ENCODE peak calls at places on chromosomes 16 and 17, in nine cellular contexts. J is WTC11, T is epithelial cell of esophagus, D is A549, F is fibroblast of pulmonary artery, R is MCF 10A, P is transverse colon, Q is omental fat pad, O is glutamatergic neuron. G is an unnamed sample.

GRCh38 chr17:28901866-28902818 is 737 bp downstream of the DHRS13 start:
- DNase-seq in T (peak), J (no peak), O (peak), D (peak), P (peak), Q (peak), F (no peak), R (peak), G (peak)

GRCh38 chr17:37608369-37609169 is 649 bp downstream of the SYNRG start:
- DNase-seq in R (peak), T (peak), Q (no peak), D (peak), J (peak), P (no peak), F (peak), O (peak), G (peak)

GRCh38 chr17:48123111-48123510 is 15.5 kb downstream of the SNX11 start:
- DNase-seq in Q (no peak), P (no peak), J (no peak), R (no peak), O (peak), F (no peak), D (no peak), T (no peak), G (no peak)

GRCh38 chr16:30004811-30005242 is 6.0 kb downstream of the DOC2A start:
- DNase-seq in R (no peak), P (no peak), J (no peak), F (no peak), O (no peak), T (no peak), D (no peak), Q (no peak), G (no peak)

GRCh38 chr17:306116-306515 is 46.5 kb downstream of the RPH3AL start:
- DNase-seq in D (no peak), T (no peak), R (no peak), P (no peak), F (no peak), J (no peak), Q (no peak), O (peak), G (no peak)

GRCh38 chr16:27892879-27893278 is 170.6 kb downstream of the GSG1L start:
- DNase-seq in F (no peak), T (no peak), R (no peak), P (no peak), D (no peak), J (peak), O (no peak), Q (no peak), G (no peak)

GRCh38 chr16:28192811-28193529 is 18.8 kb downstream of the XPO6 start:
- DNase-seq in Q (no peak), R (no peak), J (no peak), T (no peak), F (no peak), O (no peak), P (peak), D (no peak), G (peak)

GRCh38 chr16:86740817-86741799 is 162.8 kb downstream of the FOXL1 start:
- DNase-seq in F (peak), O (no peak), Q (no peak), P (no peak), D (peak), T (peak), J (no peak), R (peak), G (no peak)

GRCh38 chr16:14106961-14107360 is 35.8 kb downstream of the MRTFB start:
- DNase-seq in D (no peak), R (no peak), Q (no peak), F (no peak), J (no peak), O (no peak), P (no peak), T (no peak), G (no peak)

GRCh38 chr16:7316266-7316888 is 16.3 kb upstream of the RBFOX1 start:
- DNase-seq in Q (no peak), T (no peak), J (no peak), O (no peak), R (no peak), F (no peak), D (no peak), P (no peak), G (no peak)

GRCh38 chr16:7315813-7316212 is 16.8 kb upstream of the RBFOX1 start:
- DNase-seq in P (no peak), O (no peak), R (no peak), F (no peak), D (no peak), Q (no peak), T (no peak), J (no peak), G (no peak)

GRCh38 chr16:7318661-7319060 is 14.0 kb upstream of the RBFOX1 start:
- DNase-seq in Q (no peak), P (no peak), R (no peak), O (no peak), F (no peak), D (no peak), J (no peak), T (no peak), G (no peak)

GRCh38 chr16:7317982-7318381 is 14.7 kb upstream of the RBFOX1 start:
- DNase-seq in R (no peak), D (no peak), O (no peak), J (no peak), F (no peak), Q (no peak), T (no peak), P (no peak), G (no peak)

GRCh38 chr16:7313170-7313569 is 19.5 kb upstream of the RBFOX1 start:
- DNase-seq in Q (no peak), T (no peak), O (peak), P (no peak), J (no peak), R (no peak), F (no peak), D (no peak), G (no peak)
- TF ChIP-seq CTCF in Q (no peak), T (no peak), O (peak), P (no peak), J (no peak), R (no peak), F (no peak), D (peak), G (no peak)

GRCh38 chr16:70684146-70685060 is 1.4 kb downstream of the MTSS2 start:
- DNase-seq in P (no peak), T (no peak), J (no peak), F (no peak), D (no peak), R (no peak), Q (no peak), O (peak), G (no peak)

GRCh38 chr16:70687172-70687531 is 1.3 kb upstream of the MTSS2 start:
- DNase-seq in F (no peak), P (no peak), J (no peak), O (peak), R (peak), T (no peak), D (no peak), Q (no peak), G (no peak)

GRCh38 chr16:70685938-70686375 is at the start of gene MTSS2:
- DNase-seq in J (peak), O (peak), Q (peak), T (peak), R (peak), F (peak), P (peak), D (peak), G (peak)

GRCh38 chr16:70686376-70687171 is 721 bp upstream of the MTSS2 start:
- DNase-seq in D (no peak), O (peak), J (no peak), R (no peak), Q (no peak), P (no peak), T (no peak), F (no peak), G (no peak)

DNA sequence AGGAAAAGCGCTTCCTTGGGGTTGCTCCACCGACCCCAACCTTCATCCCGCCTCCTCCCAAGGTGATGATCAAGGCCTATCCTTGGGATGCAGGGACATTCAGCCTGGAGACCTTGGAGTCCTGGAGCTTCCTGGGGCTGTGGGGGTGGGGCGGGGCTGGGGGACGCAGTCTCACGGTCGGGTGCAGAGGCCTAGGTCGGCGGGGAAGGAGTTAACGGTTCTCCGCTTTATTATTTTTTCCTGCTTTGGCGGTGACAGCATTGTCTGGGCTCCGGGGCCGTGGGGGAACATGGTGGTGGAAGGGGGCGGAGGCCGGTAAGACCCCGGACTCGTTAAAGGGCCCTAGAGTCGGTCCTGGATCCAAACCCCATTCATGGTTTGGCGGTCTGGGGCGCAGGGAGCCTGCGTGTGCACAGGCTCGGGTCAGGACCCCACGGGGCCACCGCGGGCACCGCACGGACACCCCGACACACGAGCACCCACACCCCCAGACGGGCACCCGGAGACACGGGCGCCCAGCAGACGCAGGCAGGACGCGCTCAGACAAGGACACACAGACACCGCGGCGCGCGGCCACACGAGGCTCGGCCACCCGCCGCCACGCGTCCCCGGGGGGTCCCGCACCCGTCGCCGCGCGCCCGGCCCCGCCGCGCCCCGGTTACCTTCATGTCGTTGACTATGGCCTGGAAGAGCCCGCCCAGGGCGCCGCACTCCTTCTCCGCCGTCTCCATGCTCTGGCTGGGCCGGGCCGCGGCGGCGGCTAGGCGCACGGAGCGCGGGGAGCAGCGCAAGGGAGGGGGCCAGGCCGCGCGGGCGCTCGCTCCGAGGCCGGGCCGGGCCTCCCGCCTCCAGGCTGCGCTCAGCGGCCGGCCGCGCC is 554 bp downstream of the MTSS2 start:
- DNase-seq in J (no peak), O (peak), Q (no peak), T (peak), D (no peak), R (no peak), F (no peak), P (no peak), G (peak)
- TF ChIP-seq CTCF in J (no peak), O (no peak), Q (no peak), T (no peak), D (no peak), R (no peak), F (no peak), P (no peak), G (no peak)

GRCh38 chr16:75555707-75556512 is at the start of gene TMEM231:
- DNase-seq in O (peak), D (peak), Q (peak), J (peak), R (peak), T (peak), F (peak), P (peak), G (peak)
- TF ChIP-seq CTCF in O (no peak), D (no peak), Q (no peak), J (no peak), R (no peak), T (no peak), F (no peak), P (peak), G (no peak)

GRCh38 chr16:58638148-58639036 is 8.8 kb upstream of the CNOT1 start:
- DNase-seq in T (peak), D (peak), Q (no peak), O (no peak), R (peak), P (peak), J (peak), F (peak), G (no peak)
- TF ChIP-seq CTCF in T (peak), D (peak), Q (no peak), O (no peak), R (peak), P (no peak), J (no peak), F (peak), G (no peak)

GRCh38 chr17:50603340-50603739 is 31.3 kb upstream of the ABCC3 start:
- DNase-seq in D (peak), O (no peak), T (no peak), R (no peak), J (peak), P (no peak), Q (no peak), F (no peak), G (no peak)
- TF ChIP-seq CTCF in D (no peak), O (peak), T (peak), R (no peak), J (peak), P (no peak), Q (no peak), F (peak), G (no peak)

GRCh38 chr17:21374455-21375161 is 1.5 kb upstream of the KCNJ12 start:
- DNase-seq in J (no peak), T (no peak), R (peak), P (no peak), O (no peak), F (no peak), D (no peak), Q (no peak), G (no peak)
- TF ChIP-seq CTCF in J (no peak), T (no peak), R (no peak), P (no peak), O (no peak), F (no peak), D (peak), Q (no peak), G (no peak)

GRCh38 chr16:50547340-50547865 is 793 bp upstream of the NKD1 start:
- DNase-seq in Q (no peak), D (peak), R (peak), P (peak), T (peak), F (no peak), J (peak), O (peak), G (peak)
- TF ChIP-seq CTCF in Q (no peak), D (no peak), R (no peak), P (no peak), T (peak), F (no peak), J (no peak), O (no peak), G (peak)